ENCODE peak calls at places on chromosomes 13 and 19, in eight cellular contexts. G is IMR-90, S is cardiac muscle cell, R is stomach, K is Panc1, H is lower lobe of right lung, Y is GM23338, T is OCI-LY7. I is an unnamed sample. For H3K4me1, the result is how much of the 10 kb centered on the place peaks cover.

GRCh38 chr19:14556662-14557188 is 15.1 kb downstream of the NDUFB7 start:
- DNase-seq in G (peak), S (peak), R (peak), K (no peak), H (peak), Y (peak), T (peak), I (peak)

GRCh38 chr19:10686661-10687517 is 14.3 kb upstream of the QTRT1 start:
- DNase-seq in G (peak), S (no peak), R (no peak), K (no peak), H (no peak), Y (no peak), T (no peak), I (no peak)

GRCh38 chr19:38990949-38991697 is 15.6 kb upstream of the FBXO17 start:
- DNase-seq in G (no peak), S (no peak), R (no peak), K (no peak), H (peak), Y (no peak), T (no peak), I (no peak)

GRCh38 chr13:111852701-111853100 is 214.2 kb upstream of the SOX1 start:
- DNase-seq in G (no peak), S (no peak), R (no peak), K (no peak), H (no peak), Y (no peak), T (no peak), I (no peak)

GRCh38 chr13:101308247-101309013 is 107.9 kb downstream of the NALCN start:
- DNase-seq in G (no peak), S (no peak), R (no peak), K (no peak), H (no peak), Y (no peak), T (no peak), I (no peak)

GRCh38 chr19:719081-719512 is 10.4 kb downstream of the PALM start:
- DNase-seq in G (no peak), S (no peak), R (no peak), K (no peak), H (no peak), Y (peak), T (no peak), I (peak)

GRCh38 chr13:52070929-52071523 is 46.5 kb downstream of the UTP14C start:
- DNase-seq in G (peak), S (no peak), R (no peak), K (no peak), H (no peak), Y (no peak), T (peak), I (no peak)

GRCh38 chr19:14479985-14480694 is 5.0 kb upstream of the PTGER1 start:
- DNase-seq in G (peak), S (peak), R (peak), K (no peak), H (peak), Y (peak), T (peak), I (no peak)

GRCh38 chr13:33034897-33035296 is 18.7 kb downstream of the KL start:
- DNase-seq in G (no peak), S (no peak), R (no peak), K (no peak), H (no peak), Y (no peak), T (no peak), I (no peak)

GRCh38 chr13:31038834-31039552 is 106.5 kb downstream of the TEX26 start:
- DNase-seq in G (peak), S (no peak), R (no peak), K (no peak), H (no peak), Y (no peak), T (peak), I (no peak)

GRCh38 chr19:42315024-42315423 is 1.9 kb downstream of the TMEM145 start:
- DNase-seq in G (no peak), S (no peak), R (no peak), K (no peak), H (no peak), Y (no peak), T (no peak), I (no peak)

GRCh38 chr19:51607077-51607476 is 23.1 kb downstream of the SIGLEC5 start:
- DNase-seq in G (no peak), S (no peak), R (no peak), K (no peak), H (no peak), Y (no peak), T (peak), I (no peak)

GRCh38 chr13:44932171-44932849 is 57.0 kb downstream of the NUFIP1 start:
- DNase-seq in G (peak), S (no peak), R (no peak), K (no peak), H (no peak), Y (no peak), T (no peak), I (no peak)
- H3K27ac ChIP-seq in G (no peak), S (no peak), R (peak), K (no peak), H (peak), Y (no peak), T (no peak), I (no peak)

GRCh38 chr13:27353166-27353583 is 71.2 kb upstream of the GTF3A start:
- DNase-seq in G (peak), S (no peak), R (no peak), K (no peak), H (no peak), Y (no peak), T (peak), I (no peak)

GRCh38 chr13:27352698-27353097 is 71.7 kb upstream of the GTF3A start:
- DNase-seq in G (peak), S (no peak), R (no peak), K (no peak), H (no peak), Y (no peak), T (no peak), I (no peak)

GRCh38 chr13:27355894-27356293 is 68.5 kb upstream of the GTF3A start:
- DNase-seq in G (no peak), S (peak), R (no peak), K (no peak), H (no peak), Y (peak), T (no peak), I (no peak)

GRCh38 chr13:27353653-27354052 is 70.8 kb upstream of the GTF3A start:
- DNase-seq in G (no peak), S (no peak), R (no peak), K (no peak), H (no peak), Y (no peak), T (no peak), I (no peak)

DNA sequence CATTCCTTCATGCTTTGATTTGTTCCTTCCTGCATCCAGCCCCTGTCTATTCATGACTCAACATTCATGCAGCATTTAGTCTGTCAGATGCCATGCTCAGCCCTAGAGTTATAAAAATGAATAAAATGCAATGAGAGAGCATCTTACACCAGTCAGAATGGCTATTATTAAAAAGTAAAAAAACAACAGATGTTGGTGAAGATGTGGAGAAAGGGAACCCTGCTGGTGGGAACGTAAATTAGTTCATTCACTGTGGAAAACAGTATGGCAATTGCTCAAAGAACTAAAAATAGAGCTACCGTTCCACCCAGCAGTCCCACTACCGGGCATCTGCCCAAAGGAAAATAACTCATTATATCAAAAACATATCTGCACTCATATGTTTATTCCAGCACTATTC is 70.0 kb upstream of the GTF3A start:
- DNase-seq in G (peak), S (no peak), R (no peak), K (no peak), H (no peak), Y (no peak), T (no peak), I (no peak)
- TF ChIP-seq CTCF in G (peak), S (no peak), R (no peak), K (no peak), H (no peak), Y (no peak), T (peak), I (no peak)

GRCh38 chr13:110339975-110340550 is 33.0 kb downstream of the COL4A2 start:
- DNase-seq in G (no peak), S (no peak), R (no peak), K (no peak), H (no peak), Y (no peak), T (no peak), I (no peak)
- H3K4me1 ChIP-seq in G (half or more), S (under half), R (half or more), K (under half), H (half or more), Y (under half), T (under half), I (under half)

GRCh38 chr13:98174995-98175394 is 2.1 kb downstream of the RNF113B start:
- DNase-seq in G (peak), S (no peak), R (no peak), K (no peak), H (no peak), Y (no peak), T (no peak), I (no peak)

GRCh38 chr13:98171806-98172569 is 5.1 kb downstream of the RNF113B start:
- DNase-seq in G (peak), S (no peak), R (peak), K (no peak), H (no peak), Y (no peak), T (no peak), I (peak)

GRCh38 chr13:98174321-98174720 is 2.7 kb downstream of the RNF113B start:
- DNase-seq in G (no peak), S (no peak), R (no peak), K (no peak), H (no peak), Y (no peak), T (no peak), I (no peak)

GRCh38 chr13:98172570-98173405 is 4.3 kb downstream of the RNF113B start:
- DNase-seq in G (peak), S (no peak), R (no peak), K (no peak), H (no peak), Y (no peak), T (no peak), I (no peak)

GRCh38 chr13:98173431-98173921 is 3.6 kb downstream of the RNF113B start:
- DNase-seq in G (peak), S (no peak), R (no peak), K (no peak), H (no peak), Y (peak), T (no peak), I (no peak)
- H3K27ac ChIP-seq in G (peak), S (peak), R (peak), K (peak), H (peak), Y (peak), T (no peak), I (peak)

GRCh38 chr13:98144501-98145350 is 1.8 kb downstream of the FARP1 start:
- DNase-seq in G (peak), S (peak), R (no peak), K (no peak), H (peak), Y (peak), T (no peak), I (peak)

GRCh38 chr13:98143157-98143553 is 261 bp downstream of the FARP1 start:
- DNase-seq in G (no peak), S (peak), R (no peak), K (no peak), H (peak), Y (no peak), T (no peak), I (no peak)

GRCh38 chr13:98143601-98144500 is 957 bp downstream of the FARP1 start:
- DNase-seq in G (peak), S (peak), R (no peak), K (no peak), H (peak), Y (peak), T (no peak), I (peak)

GRCh38 chr13:98150836-98151489 is 8.1 kb downstream of the FARP1 start:
- DNase-seq in G (no peak), S (no peak), R (no peak), K (no peak), H (no peak), Y (no peak), T (no peak), I (no peak)

GRCh38 chr13:98147521-98147920 is 4.6 kb downstream of the FARP1 start:
- DNase-seq in G (no peak), S (no peak), R (no peak), K (no peak), H (no peak), Y (no peak), T (no peak), I (no peak)
- TF ChIP-seq CTCF in G (no peak), S (no peak), R (no peak), K (no peak), H (no peak), Y (no peak), T (no peak), I (no peak)

GRCh38 chr13:44819245-44819644 is 170.0 kb downstream of the NUFIP1 start:
- DNase-seq in G (peak), S (no peak), R (no peak), K (peak), H (no peak), Y (no peak), T (no peak), I (no peak)

GRCh38 chr13:44818016-44818415 is 171.3 kb downstream of the NUFIP1 start:
- DNase-seq in G (no peak), S (no peak), R (no peak), K (no peak), H (no peak), Y (no peak), T (no peak), I (no peak)

GRCh38 chr13:44818428-44818827 is 170.8 kb downstream of the NUFIP1 start:
- DNase-seq in G (peak), S (peak), R (no peak), K (no peak), H (no peak), Y (peak), T (no peak), I (no peak)

GRCh38 chr13:44822291-44822690 is 167.0 kb downstream of the NUFIP1 start:
- DNase-seq in G (no peak), S (no peak), R (no peak), K (no peak), H (no peak), Y (no peak), T (no peak), I (no peak)

GRCh38 chr13:44819762-44820161 is 169.5 kb downstream of the NUFIP1 start:
- DNase-seq in G (peak), S (no peak), R (no peak), K (no peak), H (no peak), Y (no peak), T (no peak), I (no peak)
- H3K4me1 ChIP-seq in G (under half), S (under half), R (under half), K (under half), H (under half), Y (under half), T (under half), I (under half)

GRCh38 chr13:98813993-98814392 is 61.5 kb upstream of the SLC15A1 start:
- DNase-seq in G (peak), S (no peak), R (no peak), K (no peak), H (no peak), Y (no peak), T (no peak), I (no peak)
- H3K27ac ChIP-seq in G (no peak), S (no peak), R (no peak), K (no peak), H (no peak), Y (no peak), T (no peak), I (no peak)

GRCh38 chr19:56838930-56839664 is 1.4 kb downstream of the PEG3 start:
- DNase-seq in G (no peak), S (no peak), R (peak), K (no peak), H (peak), Y (no peak), T (no peak), I (peak)

GRCh38 chr19:56841194-56841546 is 644 bp upstream of the PEG3 start:
- DNase-seq in G (no peak), S (no peak), R (no peak), K (no peak), H (no peak), Y (no peak), T (no peak), I (no peak)

GRCh38 chr19:56840452-56841193 is at the start of the genes PEG3 and ZIM2:
- DNase-seq in G (no peak), S (no peak), R (no peak), K (no peak), H (no peak), Y (no peak), T (no peak), I (peak)

GRCh38 chr19:56839665-56840451 is 668 bp downstream of the PEG3 start:
- DNase-seq in G (no peak), S (no peak), R (peak), K (no peak), H (peak), Y (no peak), T (no peak), I (peak)

GRCh38 chr19:56842421-56842820 is 1.9 kb upstream of the PEG3 start:
- DNase-seq in G (no peak), S (no peak), R (no peak), K (no peak), H (no peak), Y (no peak), T (no peak), I (no peak)
- TF ChIP-seq CTCF in G (no peak), S (no peak), R (no peak), K (no peak), H (no peak), Y (no peak), T (no peak), I (no peak)

GRCh38 chr13:29922281-29922821 is 71.9 kb upstream of the UBL3 start:
- DNase-seq in G (peak), S (no peak), R (no peak), K (no peak), H (no peak), Y (no peak), T (no peak), I (no peak)
- H3K4me1 ChIP-seq in G (under half), S (under half), R (half or more), K (under half), H (under half), Y (under half), T (under half), I (half or more)

GRCh38 chr13:113105032-113105993 is at the start of gene F7:
- DNase-seq in G (peak), S (no peak), R (no peak), K (no peak), H (no peak), Y (no peak), T (no peak), I (peak)

GRCh38 chr13:113106053-113106452 is 462 bp downstream of the F7 start:
- DNase-seq in G (no peak), S (no peak), R (no peak), K (no peak), H (no peak), Y (no peak), T (no peak), I (no peak)

GRCh38 chr13:113099142-113099541 is 6.4 kb upstream of the F7 start:
- DNase-seq in G (no peak), S (no peak), R (no peak), K (no peak), H (no peak), Y (no peak), T (no peak), I (no peak)

GRCh38 chr13:113103646-113104045 is 1.9 kb upstream of the F7 start:
- DNase-seq in G (no peak), S (no peak), R (no peak), K (no peak), H (no peak), Y (no peak), T (no peak), I (no peak)

DNA sequence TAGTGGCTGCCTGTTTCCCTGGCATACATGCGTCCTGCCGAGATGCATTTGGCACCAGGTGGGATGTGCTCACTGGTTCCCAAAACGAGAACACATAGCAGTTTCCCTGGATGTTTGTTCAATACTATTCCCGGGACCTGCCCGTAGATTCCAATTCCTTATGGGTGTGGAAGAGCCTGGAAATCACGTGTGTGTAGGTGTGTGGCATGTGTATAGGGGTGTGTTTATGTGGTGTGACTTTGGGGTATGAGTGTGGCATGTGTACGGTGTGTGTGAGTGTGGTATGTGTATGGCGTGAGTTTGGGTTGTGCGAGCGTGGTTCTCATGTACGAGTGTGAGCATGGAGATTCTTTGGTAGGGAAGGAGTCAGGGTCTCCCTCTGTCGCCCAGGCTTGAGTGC is 2.9 kb upstream of the F7 start:
- DNase-seq in G (no peak), S (no peak), R (no peak), K (no peak), H (no peak), Y (no peak), T (no peak), I (no peak)
- H3K27ac ChIP-seq in G (no peak), S (no peak), R (no peak), K (no peak), H (no peak), Y (no peak), T (no peak), I (no peak)